ENCODE peak calls at places on chromosomes 11 and 22, in five cellular contexts. T, W, O, J and S are unnamed samples.
A peak's percentile ranks its signal among the peaks of the same experiment; 100 is the strongest.

GRCh38 chr11:81174646-81175330 is 1558.9 kb downstream of the FAM181B start:
- DNase-seq in T (no peak), W (no peak), O (no peak), J (no peak), S (no peak)

GRCh38 chr11:48172818-48173609 is 43.6 kb upstream of the OR4B1 start:
- DNase-seq in T (peak; percentile 82), W (peak; percentile 44), O (peak; percentile 15), J (peak; percentile 43), S (peak; percentile 77)

GRCh38 chr22:23301591-23301990 is 121.3 kb downstream of the BCR start:
- DNase-seq in T (no peak), W (no peak), O (no peak), J (no peak), S (no peak)

GRCh38 chr11:130179396-130180306 is 20.1 kb downstream of the ST14 start:
- DNase-seq in T (no peak), W (no peak), O (no peak), J (no peak), S (no peak)

GRCh38 chr11:22807855-22808558 is 21.6 kb downstream of the SVIP start:
- DNase-seq in T (no peak), W (no peak), O (no peak), J (no peak), S (no peak)

GRCh38 chr22:23068096-23068831 is 2.1 kb upstream of the GNAZ start:
- DNase-seq in T (no peak), W (no peak), O (no peak), J (no peak), S (no peak)

GRCh38 chr11:85595285-85595884 is 31.8 kb downstream of the DLG2 start:
- DNase-seq in T (peak; percentile 34), W (no peak), O (peak; percentile 46), J (peak; percentile 38), S (peak; percentile 68)

GRCh38 chr11:110196884-110197420 is 99.5 kb downstream of the RDX start:
- DNase-seq in T (no peak), W (no peak), O (no peak), J (no peak), S (no peak)

GRCh38 chr22:42376721-42377177 is 55.5 kb downstream of the NFAM1 start:
- DNase-seq in T (peak; percentile 42), W (no peak), O (no peak), J (no peak), S (no peak)

GRCh38 chr11:26276798-26277424 is 55.0 kb upstream of the ANO3 start:
- DNase-seq in T (peak; percentile 56), W (peak; percentile 54), O (peak; percentile 21), J (peak; percentile 38), S (peak; percentile 21)

GRCh38 chr11:120540744-120541143 is 29.2 kb downstream of the GRIK4 start:
- DNase-seq in T (no peak), W (no peak), O (no peak), J (peak; percentile 63), S (no peak)

GRCh38 chr11:48047616-48048015 is 67.3 kb downstream of the PTPRJ start:
- DNase-seq in T (no peak), W (no peak), O (no peak), J (no peak), S (no peak)

GRCh38 chr22:47200273-47201051 is 438.0 kb downstream of the TBC1D22A start:
- DNase-seq in T (no peak), W (no peak), O (no peak), J (no peak), S (no peak)

GRCh38 chr22:37357471-37357870 is 69.8 kb downstream of the ELFN2 start:
- DNase-seq in T (no peak), W (no peak), O (no peak), J (no peak), S (no peak)

GRCh38 chr22:20551805-20552449 is 44.5 kb downstream of the MED15 start:
- DNase-seq in T (no peak), W (no peak), O (no peak), J (peak; percentile 53), S (no peak)

GRCh38 chr11:70505331-70505731 is 107.0 kb downstream of the CTTN start:
- DNase-seq in T (no peak), W (no peak), O (no peak), J (no peak), S (no peak)

GRCh38 chr22:39171623-39172264 is 19.3 kb upstream of the CBX7 start:
- DNase-seq in T (no peak), W (no peak), O (no peak), J (no peak), S (no peak)

GRCh38 chr22:42645341-42645937 is 3.8 kb downstream of the CYB5R3 start:
- DNase-seq in T (no peak), W (no peak), O (no peak), J (no peak), S (no peak)

GRCh38 chr22:49720279-49720959 is 107.3 kb downstream of the BRD1 start:
- DNase-seq in T (no peak), W (no peak), O (no peak), J (no peak), S (no peak)

GRCh38 chr22:24155597-24156145 is 25.6 kb upstream of the SUSD2 start:
- DNase-seq in T (peak; percentile 11), W (no peak), O (no peak), J (peak; percentile 32), S (no peak)

GRCh38 chr22:49062155-49063039 is 765.3 kb downstream of the BRD1 start:
- DNase-seq in T (no peak), W (no peak), O (no peak), J (no peak), S (no peak)

GRCh38 chr22:44584256-44584902 is 86.3 kb upstream of the RTL6 start:
- DNase-seq in T (no peak), W (no peak), O (no peak), J (no peak), S (peak; percentile 8)

GRCh38 chr11:45285931-45286632 is at the start of gene SYT13:
- DNase-seq in T (no peak), W (peak; percentile 54), O (no peak), J (no peak), S (peak; percentile 58)

GRCh38 chr11:12706531-12707499 is 32.6 kb downstream of the TEAD1 start:
- DNase-seq in T (peak; percentile 70), W (no peak), O (no peak), J (peak; percentile 57), S (no peak)

GRCh38 chr22:36756031-36756430 is 19.9 kb downstream of the IFT27 start:
- DNase-seq in T (no peak), W (no peak), O (no peak), J (no peak), S (no peak)

GRCh38 chr11:62648967-62649364 is 2.6 kb upstream of the GANAB start:
- DNase-seq in T (no peak), W (no peak), O (no peak), J (no peak), S (no peak)

GRCh38 chr11:62645934-62646824 is at the start of gene GANAB:
- DNase-seq in T (peak; percentile 97), W (peak; percentile 87), O (peak; percentile 88), J (peak; percentile 95), S (peak; percentile 99)

GRCh38 chr11:62648185-62648966 is 2.0 kb upstream of the GANAB start:
- DNase-seq in T (no peak), W (no peak), O (no peak), J (no peak), S (no peak)

GRCh38 chr11:62646825-62647608 is 604 bp upstream of the GANAB start:
- DNase-seq in T (no peak), W (no peak), O (no peak), J (no peak), S (no peak)

DNA sequence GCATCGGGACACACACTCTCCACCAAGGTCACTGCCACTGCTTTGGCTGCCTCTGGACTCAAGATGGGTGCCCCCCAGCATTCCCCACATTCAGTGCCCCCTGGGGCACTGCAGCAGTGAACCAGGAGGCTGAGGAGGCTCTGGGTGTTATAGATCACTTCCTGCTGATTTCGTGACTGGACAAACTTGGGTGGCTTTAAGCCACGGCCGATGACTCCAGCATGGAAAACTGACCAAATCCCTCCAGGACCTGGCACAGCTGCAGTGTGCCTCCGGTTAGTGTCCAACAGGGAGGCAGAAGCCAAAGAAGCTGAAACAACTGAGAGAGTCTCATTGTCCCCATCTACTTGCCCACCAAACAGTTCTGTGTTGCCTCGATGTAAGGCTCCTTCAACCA is 1.2 kb upstream of the GANAB start:
- DNase-seq in T (no peak), W (no peak), O (no peak), J (no peak), S (no peak)
- TF ChIP-seq JUND in T (no peak), W (no peak), O (no peak), J (no peak), S (no peak)

GRCh38 chr22:45917146-45917545 is 59.8 kb downstream of the WNT7B start:
- DNase-seq in T (no peak), W (no peak), O (no peak), J (no peak), S (peak; percentile 34)
- TF ChIP-seq JUND in T (no peak), W (no peak), O (no peak), J (no peak), S (no peak)

DNA sequence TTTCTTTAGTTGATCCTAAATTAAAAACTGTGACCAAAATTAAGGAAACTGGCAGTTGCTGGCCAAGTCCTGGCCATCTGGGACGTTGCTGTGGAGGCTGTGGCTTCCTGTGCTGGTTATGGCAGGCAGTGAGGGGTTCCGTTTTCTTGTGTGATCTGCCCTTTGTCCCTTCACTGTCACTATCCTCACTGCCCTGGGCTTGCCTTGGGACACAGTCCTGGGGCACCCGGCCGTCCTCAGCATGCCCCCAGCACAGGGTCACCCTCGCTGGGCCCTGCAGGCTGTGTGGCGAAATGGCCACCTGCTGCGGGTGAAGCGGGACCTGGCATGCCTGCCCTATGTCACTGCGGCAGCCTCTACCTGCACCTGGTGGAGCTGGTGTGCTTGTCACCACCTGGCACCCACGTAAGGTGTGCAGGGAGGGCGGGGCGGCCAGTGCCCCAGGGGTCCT is 52.5 kb upstream of the SLC22A12 start:
- DNase-seq in T (no peak), W (no peak), O (no peak), J (no peak), S (no peak)
- TF ChIP-seq JUND in T (no peak), W (no peak), O (no peak), J (no peak), S (no peak)

DNA sequence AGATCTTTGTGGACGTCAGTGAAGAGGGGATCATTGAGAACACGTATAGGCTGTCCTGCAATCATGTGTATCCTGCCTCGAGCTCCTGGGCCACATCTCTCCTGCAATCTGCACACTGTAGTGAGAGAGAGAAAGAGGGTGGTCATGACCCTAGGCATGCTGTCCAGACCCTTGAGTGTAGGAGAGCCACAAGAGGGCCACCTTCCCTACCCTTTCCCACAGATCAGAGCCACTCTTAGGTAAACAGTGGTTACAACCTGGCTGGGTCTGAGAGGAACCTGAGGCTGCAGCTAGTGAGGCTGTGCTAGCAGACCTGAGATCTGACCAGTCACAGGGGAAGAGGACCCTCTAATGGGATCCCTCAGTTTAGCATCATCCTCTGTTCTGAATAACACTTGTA is 3.9 kb upstream of the IL18BP start:
- DNase-seq in T (peak; percentile 35), W (no peak), O (no peak), J (no peak), S (no peak)
- TF ChIP-seq JUND in T (no peak), W (no peak), O (no peak), J (no peak), S (no peak)

DNA sequence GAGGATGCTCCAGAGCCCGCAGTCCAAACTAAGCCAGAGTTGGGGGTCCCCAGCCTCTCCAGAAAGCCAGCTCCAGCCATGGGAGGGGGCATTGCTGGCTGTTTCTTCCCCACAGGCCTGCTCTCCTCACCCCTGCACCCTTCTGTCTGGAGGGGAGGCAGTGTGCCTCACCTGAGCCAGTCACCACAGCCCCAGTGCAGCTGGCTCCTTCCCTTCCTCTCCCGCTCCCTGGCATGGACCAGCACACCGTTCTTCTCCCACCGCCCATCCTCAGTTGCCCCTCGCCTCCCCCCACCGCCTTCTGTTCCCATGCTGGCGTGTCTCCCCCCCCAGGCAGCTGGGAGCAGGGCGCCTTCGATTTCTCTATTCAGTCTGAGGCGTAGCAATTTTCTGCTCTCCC is 110.5 kb upstream of the THY1 start:
- DNase-seq in T (no peak), W (no peak), O (no peak), J (no peak), S (no peak)
- TF ChIP-seq JUND in T (no peak), W (no peak), O (no peak), J (no peak), S (no peak)